ENCODE peak calls at places on chromosomes 6 and 20, in eight cellular contexts. S is NT2/D1; L is H9; U is BJ; W is mammary epithelial cell; A is heart left ventricle; C is naive thymus-derived CD4-positive, alpha-beta T cell; M is heart right ventricle. P is an unnamed sample. For H3K27me3, the result is how much of the 10 kb centered on the place peaks cover.

GRCh38 chr20:4041748-4042411 is 26.5 kb upstream of the RNF24 start:
- DNase-seq in L (no peak), A (no peak), W (peak), M (no peak), U (peak), S (no peak), C (no peak), P (no peak)

GRCh38 chr6:25312703-25313102 is 33.5 kb downstream of the CARMIL1 start:
- DNase-seq in W (peak), C (no peak), S (no peak), M (no peak), U (peak), A (no peak), L (no peak), P (no peak)

GRCh38 chr6:104855507-104855906 is 4.2 kb downstream of the HACE1 start:
- DNase-seq in M (no peak), W (peak), S (no peak), C (no peak), U (peak), A (no peak), L (no peak), P (no peak)

GRCh38 chr20:50916257-50916656 is 15.0 kb downstream of the ADNP start:
- DNase-seq in U (no peak), W (peak), M (no peak), L (no peak), S (no peak), A (no peak), C (no peak), P (peak)

GRCh38 chr6:168537485-168537884 is 96.5 kb downstream of the SMOC2 start:
- DNase-seq in C (no peak), W (no peak), S (no peak), L (no peak), U (no peak), M (no peak), A (no peak), P (no peak)

GRCh38 chr6:89562114-89562815 is 76.3 kb downstream of the LYRM2 start:
- DNase-seq in L (no peak), U (no peak), A (no peak), S (no peak), M (no peak), C (no peak), W (no peak), P (no peak)

GRCh38 chr6:132972971-132973370 is 158.6 kb downstream of the RPS12 start:
- DNase-seq in A (no peak), W (no peak), S (no peak), M (no peak), L (no peak), U (no peak), C (no peak), P (no peak)

GRCh38 chr6:87222676-87223075 is 67.3 kb downstream of the ZNF292 start:
- DNase-seq in W (no peak), C (no peak), U (no peak), L (no peak), S (no peak), M (no peak), A (no peak), P (no peak)

GRCh38 chr6:47097092-47097945 is 55.2 kb upstream of the ADGRF1 start:
- DNase-seq in U (peak), M (peak), A (peak), W (peak), C (peak), L (peak), S (no peak), P (peak)

GRCh38 chr20:1816384-1817381 is 78.5 kb upstream of the SIRPA start:
- DNase-seq in M (peak), S (no peak), A (peak), C (peak), W (peak), U (peak), L (peak), P (no peak)

GRCh38 chr6:41689171-41690008 is 46.0 kb downstream of the TFEB start:
- DNase-seq in U (no peak), W (no peak), A (no peak), C (no peak), S (no peak), M (no peak), L (no peak), P (no peak)

GRCh38 chr20:17680836-17681740 is 954 bp downstream of the RRBP1 start:
- DNase-seq in A (peak), U (no peak), C (peak), S (no peak), M (peak), W (peak), L (peak), P (peak)

GRCh38 chr6:135030532-135031178 is 24.0 kb downstream of the HBS1L start:
- DNase-seq in C (no peak), S (no peak), U (no peak), W (no peak), A (no peak), M (no peak), L (no peak), P (no peak)

GRCh38 chr20:50471231-50471630 is 39.0 kb upstream of the PTPN1 start:
- DNase-seq in M (no peak), L (no peak), A (no peak), C (no peak), S (no peak), U (no peak), W (no peak), P (no peak)

GRCh38 chr6:108359901-108360882 is 65.3 kb downstream of the AFG1L start:
- DNase-seq in A (no peak), S (no peak), U (no peak), C (no peak), L (no peak), M (no peak), W (peak), P (no peak)

GRCh38 chr6:56292505-56293181 is 45.3 kb upstream of the COL21A1 start:
- DNase-seq in M (peak), L (peak), U (no peak), W (peak), S (peak), C (no peak), A (peak), P (peak)

GRCh38 chr6:117531346-117531745 is 48.9 kb downstream of the DCBLD1 start:
- DNase-seq in L (no peak), A (no peak), U (no peak), S (no peak), M (no peak), C (no peak), W (no peak), P (no peak)

GRCh38 chr20:15759546-15760216 is 813.6 kb downstream of the KIF16B start:
- DNase-seq in U (peak), L (no peak), S (no peak), A (no peak), W (no peak), M (no peak), C (no peak), P (peak)

GRCh38 chr6:3457710-3458605 is 1.1 kb upstream of the SLC22A23 start:
- DNase-seq in M (peak), U (no peak), A (peak), L (peak), W (no peak), S (no peak), C (peak), P (no peak)

GRCh38 chr6:137341721-137342195 is 122.6 kb upstream of the IFNGR1 start:
- DNase-seq in A (no peak), S (no peak), L (peak), W (no peak), U (no peak), M (peak), C (peak), P (no peak)

GRCh38 chr20:63215101-63216040 is 560 bp downstream of the YTHDF1 start:
- DNase-seq in S (no peak), M (no peak), A (peak), C (no peak), L (no peak), U (no peak), W (peak), P (peak)

GRCh38 chr20:58611236-58612020 is 39.7 kb upstream of the STX16 start:
- DNase-seq in S (no peak), U (no peak), L (no peak), W (peak), M (no peak), C (no peak), A (no peak), P (peak)

GRCh38 chr6:36068012-36068392 is 40.4 kb downstream of the MAPK14 start:
- DNase-seq in U (no peak), L (no peak), C (no peak), M (no peak), A (no peak), S (no peak), W (no peak), P (no peak)

GRCh38 chr20:11252447-11252846 is 578.6 kb upstream of the JAG1 start:
- DNase-seq in W (no peak), S (no peak), A (no peak), M (no peak), C (no peak), U (no peak), L (no peak), P (no peak)

GRCh38 chr6:118844915-118845314 is 49.0 kb upstream of the ASF1A start:
- DNase-seq in S (no peak), M (no peak), L (no peak), A (no peak), W (no peak), U (no peak), C (no peak), P (no peak)

GRCh38 chr6:109303647-109304283 is 78.5 kb downstream of the CD164 start:
- DNase-seq in U (no peak), L (no peak), A (no peak), S (no peak), C (no peak), W (peak), M (no peak), P (no peak)

GRCh38 chr20:46809961-46810360 is 84.7 kb upstream of the EYA2 start:
- DNase-seq in W (no peak), L (no peak), S (no peak), U (no peak), C (no peak), A (no peak), M (no peak), P (no peak)
- H3K27me3 ChIP-seq in W (under half), L (under half), S (under half), U (under half), C (under half), A (under half), M (under half), P (under half)

DNA sequence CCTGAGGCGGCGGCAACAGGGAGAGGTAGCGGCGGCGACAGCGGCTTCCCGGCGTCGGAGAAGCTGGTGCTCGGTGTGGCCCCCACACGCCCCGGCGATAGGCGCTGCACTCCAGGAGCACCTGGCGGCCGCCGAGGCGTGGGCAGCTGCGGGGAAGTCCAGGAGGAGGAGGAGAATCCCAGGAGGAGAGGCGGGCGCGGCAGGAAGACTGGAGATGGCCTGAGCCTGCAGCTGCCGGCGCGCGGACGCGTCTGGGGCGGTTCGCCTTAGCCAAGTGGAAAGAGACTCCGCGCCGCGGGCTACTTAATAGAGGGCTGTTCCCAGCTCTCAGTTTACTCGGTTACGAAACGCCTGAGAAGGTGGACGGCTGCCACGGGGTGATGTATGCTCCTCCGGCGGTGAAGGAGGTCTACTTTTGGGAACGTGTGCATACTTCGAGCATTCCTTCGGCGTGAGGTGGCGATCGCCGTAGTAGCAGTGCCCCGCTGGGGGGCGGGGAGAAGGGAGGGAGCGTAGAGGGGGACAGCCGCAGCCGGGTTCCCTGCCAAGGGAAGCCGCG is at the start of gene COL12A1:
- DNase-seq in L (peak), C (no peak), W (peak), M (peak), U (peak), A (peak), S (no peak), P (peak)
- H3K27me3 ChIP-seq in L (half or more), C (under half), W (under half), M (under half), U (under half), A (half or more), S (half or more), P (under half)

DNA sequence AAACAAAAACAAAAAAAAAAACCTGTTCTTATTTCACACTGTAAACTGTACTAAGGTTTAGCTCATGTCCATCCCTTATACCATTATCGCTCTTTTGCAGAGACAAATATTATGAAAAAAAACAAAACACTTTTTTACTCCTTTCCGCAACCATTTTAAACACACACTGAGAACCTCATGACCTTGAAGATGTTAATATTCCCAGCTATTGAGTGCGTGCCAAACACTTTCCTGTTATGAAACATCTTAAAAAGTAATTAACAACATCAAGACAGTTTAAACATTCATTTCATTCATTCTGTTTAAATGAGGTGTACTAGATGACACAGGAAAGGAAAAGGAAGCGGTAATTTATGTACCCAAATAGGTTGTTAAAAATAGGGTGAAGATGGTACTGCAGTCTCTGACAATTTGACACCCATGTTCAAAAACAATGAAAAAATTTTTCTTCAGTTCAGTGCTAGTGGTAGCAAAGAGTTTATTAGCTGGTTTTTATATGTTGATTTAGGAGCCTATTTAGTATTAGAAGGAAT is 3.9 kb upstream of the ARHGAP18 start:
- DNase-seq in M (no peak), A (no peak), C (no peak), U (no peak), W (no peak), S (no peak), L (no peak), P (no peak)
- H3K27me3 ChIP-seq in M (under half), A (under half), C (under half), U (under half), W (under half), S (under half), L (under half), P (under half)

DNA sequence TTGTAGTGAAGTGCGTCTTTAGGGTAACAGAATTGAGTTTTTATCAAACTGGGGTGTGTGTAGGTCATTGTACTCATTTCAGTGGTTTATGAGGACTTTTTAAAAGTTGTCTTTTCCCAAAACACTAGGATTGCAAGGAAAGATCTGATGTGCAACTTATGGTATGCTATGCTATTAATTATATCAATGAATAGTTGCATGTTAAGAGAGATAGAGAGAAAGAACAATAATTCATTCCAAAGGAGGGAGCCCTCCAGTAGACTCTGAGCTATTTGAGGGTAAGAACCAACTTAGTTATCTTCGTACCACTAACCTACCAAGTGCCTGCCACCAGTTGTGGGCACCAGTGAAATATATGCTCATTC is 117.1 kb downstream of the RNF144B start:
- DNase-seq in L (no peak), U (no peak), S (no peak), M (no peak), W (no peak), A (no peak), C (no peak), P (no peak)
- H3K27me3 ChIP-seq in L (under half), U (under half), S (under half), M (under half), W (under half), A (under half), C (under half), P (under half)

DNA sequence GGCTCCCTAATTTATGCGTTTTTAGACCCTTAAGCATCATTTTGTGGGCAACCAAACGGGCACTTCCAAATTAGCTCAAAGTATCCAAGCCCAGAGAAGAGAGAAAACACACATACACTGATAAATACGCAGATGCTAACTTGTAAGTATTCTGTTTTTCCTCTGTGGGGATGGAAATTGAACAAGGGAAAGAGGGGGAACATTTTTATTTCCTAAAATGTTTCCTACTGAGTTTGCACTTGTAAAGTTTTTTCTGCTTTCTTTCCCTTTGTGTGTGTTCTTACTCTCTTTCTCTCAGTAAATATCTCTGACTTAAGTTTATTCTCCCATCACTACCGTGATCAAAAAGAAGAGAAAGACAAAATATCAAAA is 769 bp upstream of the NKX2-4 start:
- DNase-seq in C (no peak), S (no peak), A (no peak), L (no peak), W (no peak), U (no peak), M (no peak), P (no peak)
- H3K27me3 ChIP-seq in C (half or more), S (half or more), A (half or more), L (under half), W (under half), U (under half), M (half or more), P (under half)